ENCODE peak calls at places on chromosomes 11 and 22, in ten cellular contexts. M is T1000; F is activated CD4-positive, alpha-beta T cell treated with anti-CD3 and anti-CD28 coated beads, Interleukin-2, amount 50 U/mL, for 48 hours; T is caudate nucleus; I is body of pancreas; R is pancreas; V is A549; Z is NCI-H1694 treated with DMSO at 0.1 percent for 48 hours; N is NCI-H460; X is right atrium auricular region. S is an unnamed sample.

GRCh38 chr11:75635009-75635909 is 33.6 kb downstream of the MAP6 start:
- DNase-seq in N (no peak), I (peak; percentile 7), F (no peak), M (no peak), Z (peak; percentile 95), X (peak; percentile 61), R (no peak), V (no peak), T (no peak), S (no peak)

GRCh38 chr11:57144531-57145320 is 37.0 kb upstream of the LRRC55 start:
- DNase-seq in T (no peak), R (no peak), I (no peak), X (no peak), M (no peak), N (no peak), Z (no peak), F (no peak), V (no peak), S (no peak)

GRCh38 chr11:70467196-70468085 is 69.1 kb downstream of the CTTN start:
- DNase-seq in V (peak; percentile 51), M (peak; percentile 27), I (peak; percentile 70), Z (peak; percentile 71), F (peak; percentile 64), X (peak; percentile 68), N (peak; percentile 39), T (peak; percentile 34), R (peak; percentile 88), S (peak; percentile 89)

GRCh38 chr11:6735306-6735705 is 36.5 kb downstream of the OR2AG2 start:
- DNase-seq in X (no peak), M (no peak), F (no peak), V (no peak), Z (no peak), T (no peak), R (no peak), N (no peak), I (no peak), S (no peak)

GRCh38 chr11:78030429-78031325 is 7.6 kb upstream of the KCTD14 start:
- DNase-seq in N (no peak), F (no peak), M (no peak), Z (peak; percentile 91), T (peak; percentile 91), X (no peak), I (peak; percentile 91), R (peak; percentile 88), V (peak; percentile 45), S (no peak)

GRCh38 chr22:23072035-23072910 is 2.0 kb downstream of the GNAZ start:
- DNase-seq in R (peak; percentile 46), V (no peak), Z (no peak), N (no peak), X (no peak), M (no peak), F (no peak), T (no peak), I (peak; percentile 3), S (no peak)

GRCh38 chr11:113114452-113115027 is 153.3 kb downstream of the NCAM1 start:
- DNase-seq in R (peak; percentile 62), Z (peak; percentile 18), F (peak; percentile 1), T (peak; percentile 21), I (peak; percentile 64), N (peak; percentile 46), M (no peak), X (peak; percentile 71), V (peak; percentile 33), S (no peak)

GRCh38 chr11:121567988-121568387 is 115.2 kb upstream of the SORL1-AS1 start:
- DNase-seq in Z (no peak), X (no peak), T (no peak), N (no peak), M (no peak), V (no peak), R (no peak), I (no peak), F (no peak), S (no peak)

GRCh38 chr11:17460406-17460805 is 16.2 kb downstream of the ABCC8 start:
- DNase-seq in F (no peak), I (no peak), V (no peak), Z (no peak), N (no peak), R (no peak), T (no peak), M (no peak), X (no peak), S (no peak)